ENCODE peak calls at places on chromosomes 11 and 22, in eight cellular contexts. W is left lung, A is tibial artery, F is uterus, S is SJSA1, C is sigmoid colon, I is Peyer's patch, Y is neural progenitor cell. X is an unnamed sample. For H3K36me3, the result is how much of the 10 kb centered on the place peaks cover.

GRCh38 chr11:14223636-14224035 is 135.3 kb downstream of the RRAS2 start:
- DNase-seq in F (no peak), W (no peak), C (no peak), A (no peak), I (no peak), S (no peak), Y (no peak), X (no peak)

GRCh38 chr11:96015911-96016565 is 92.1 kb upstream of the MTMR2 start:
- DNase-seq in S (no peak), F (no peak), Y (no peak), I (no peak), C (no peak), W (no peak), A (no peak), X (no peak)

GRCh38 chr22:44437493-44438015 is 60.5 kb downstream of the RTL6 start:
- DNase-seq in A (no peak), S (no peak), Y (no peak), W (no peak), F (no peak), I (no peak), C (peak), X (no peak)

GRCh38 chr11:60777572-60777971 is 7.6 kb upstream of the MS4A10 start:
- DNase-seq in W (peak), S (peak), C (no peak), Y (no peak), I (no peak), A (no peak), F (peak), X (peak)

GRCh38 chr22:50694099-50694498 is 21.5 kb downstream of the SHANK3 start:
- DNase-seq in W (no peak), I (no peak), S (no peak), C (no peak), Y (no peak), A (no peak), F (no peak), X (no peak)

GRCh38 chr11:62295504-62295903 is 3.4 kb downstream of the SCGB1D4 start:
- DNase-seq in S (no peak), C (no peak), F (no peak), I (no peak), Y (peak), W (no peak), A (no peak), X (peak)

GRCh38 chr11:134543144-134544044 is 131.4 kb upstream of the B3GAT1 start:
- DNase-seq in Y (no peak), A (no peak), C (peak), F (peak), I (no peak), W (no peak), S (no peak), X (no peak)

GRCh38 chr11:114914231-114915005 is 236.1 kb downstream of the NXPE2 start:
- DNase-seq in A (no peak), F (no peak), C (no peak), S (no peak), Y (no peak), W (no peak), I (no peak), X (no peak)

GRCh38 chr11:44179173-44179572 is 83.7 kb downstream of the EXT2 start:
- DNase-seq in W (no peak), F (no peak), A (no peak), Y (no peak), C (no peak), S (peak), I (no peak), X (no peak)

GRCh38 chr22:29053048-29053702 is 8.5 kb downstream of the C22orf31 start:
- DNase-seq in S (no peak), I (no peak), Y (no peak), A (no peak), W (no peak), F (no peak), C (peak), X (no peak)

GRCh38 chr22:49976439-49977175 is 16.0 kb downstream of the PIM3 start:
- DNase-seq in S (no peak), I (peak), Y (no peak), C (no peak), W (no peak), A (peak), F (no peak), X (no peak)

GRCh38 chr22:42945027-42945426 is 69.9 kb downstream of the PACSIN2 start:
- DNase-seq in C (no peak), A (no peak), S (no peak), F (no peak), Y (no peak), I (no peak), W (no peak), X (no peak)

GRCh38 chr22:40727607-40728325 is 48.5 kb downstream of the MCHR1 start:
- DNase-seq in Y (no peak), A (no peak), F (no peak), W (no peak), C (no peak), S (no peak), I (no peak), X (no peak)

GRCh38 chr11:118214210-118214914 is 10.4 kb downstream of the JAML start:
- DNase-seq in S (no peak), Y (no peak), A (no peak), W (peak), C (no peak), I (no peak), F (no peak), X (no peak)

GRCh38 chr11:94060401-94060800 is 39.2 kb downstream of the HEPHL1 start:
- DNase-seq in Y (no peak), F (no peak), S (no peak), A (no peak), C (no peak), W (no peak), I (no peak), X (no peak)

GRCh38 chr11:65786786-65787636 is at the start of gene OVOL1:
- DNase-seq in I (peak), A (no peak), Y (peak), S (no peak), W (peak), F (no peak), C (no peak), X (no peak)

GRCh38 chr22:35307892-35308291 is 8.2 kb downstream of the TOM1 start:
- DNase-seq in I (no peak), A (no peak), F (no peak), S (no peak), C (no peak), W (no peak), Y (no peak), X (no peak)

GRCh38 chr11:115618428-115618827 is 114.2 kb upstream of the CADM1 start:
- DNase-seq in S (no peak), W (no peak), A (no peak), F (no peak), I (no peak), Y (no peak), C (no peak), X (no peak)

GRCh38 chr11:102452461-102453285 is at the start of gene TMEM123:
- DNase-seq in C (peak), S (peak), Y (peak), F (peak), I (peak), W (peak), A (peak), X (peak)

GRCh38 chr11:92180226-92180625 is 44.4 kb upstream of the FAT3 start:
- DNase-seq in W (no peak), Y (no peak), S (no peak), F (no peak), A (no peak), I (no peak), C (no peak), X (no peak)

GRCh38 chr11:72758690-72759389 is 6.6 kb upstream of the ARAP1 start:
- DNase-seq in Y (no peak), F (peak), S (peak), W (peak), C (no peak), A (no peak), I (no peak), X (peak)

GRCh38 chr11:27913650-27914049 is 194.3 kb downstream of the KIF18A start:
- DNase-seq in W (no peak), A (no peak), I (no peak), C (no peak), F (no peak), S (peak), Y (no peak), X (no peak)

GRCh38 chr22:22576244-22576988 is 17.4 kb upstream of the PRAME start:
- DNase-seq in W (no peak), A (no peak), S (peak), Y (peak), C (no peak), F (no peak), I (peak), X (peak)

GRCh38 chr11:89293966-89294679 is 116.4 kb downstream of the TYR start:
- DNase-seq in F (no peak), I (no peak), C (peak), W (peak), Y (peak), S (no peak), A (no peak), X (peak)

GRCh38 chr11:112949781-112950575 is 11.2 kb upstream of the NCAM1 start:
- DNase-seq in I (no peak), S (no peak), Y (no peak), W (no peak), F (peak), A (no peak), C (peak), X (no peak)

GRCh38 chr22:49237703-49238102 is 590.0 kb downstream of the BRD1 start:
- DNase-seq in A (no peak), S (no peak), I (no peak), C (no peak), Y (no peak), W (no peak), F (no peak), X (no peak)

GRCh38 chr11:131912127-131912526 is 541.7 kb downstream of the NTM start:
- DNase-seq in I (no peak), S (no peak), F (no peak), W (no peak), A (no peak), C (no peak), Y (no peak), X (no peak)
- H3K27ac ChIP-seq in I (no peak), S (no peak), F (no peak), W (no peak), A (no peak), C (no peak), Y (no peak), X (no peak)

GRCh38 chr11:46560300-46561025 is 33.4 kb downstream of the AMBRA1 start:
- DNase-seq in C (no peak), S (peak), Y (no peak), F (no peak), I (no peak), A (no peak), W (no peak), X (no peak)

GRCh38 chr11:46562527-46562926 is 31.3 kb downstream of the AMBRA1 start:
- DNase-seq in C (no peak), S (no peak), Y (no peak), I (no peak), W (no peak), F (no peak), A (no peak), X (no peak)

GRCh38 chr11:46564459-46564858 is 29.4 kb downstream of the AMBRA1 start:
- DNase-seq in F (no peak), W (no peak), S (peak), C (no peak), A (no peak), I (no peak), Y (no peak), X (no peak)

GRCh38 chr11:46559815-46560214 is 34.0 kb downstream of the AMBRA1 start:
- DNase-seq in F (no peak), Y (no peak), C (no peak), W (no peak), I (no peak), A (no peak), S (no peak), X (no peak)

DNA sequence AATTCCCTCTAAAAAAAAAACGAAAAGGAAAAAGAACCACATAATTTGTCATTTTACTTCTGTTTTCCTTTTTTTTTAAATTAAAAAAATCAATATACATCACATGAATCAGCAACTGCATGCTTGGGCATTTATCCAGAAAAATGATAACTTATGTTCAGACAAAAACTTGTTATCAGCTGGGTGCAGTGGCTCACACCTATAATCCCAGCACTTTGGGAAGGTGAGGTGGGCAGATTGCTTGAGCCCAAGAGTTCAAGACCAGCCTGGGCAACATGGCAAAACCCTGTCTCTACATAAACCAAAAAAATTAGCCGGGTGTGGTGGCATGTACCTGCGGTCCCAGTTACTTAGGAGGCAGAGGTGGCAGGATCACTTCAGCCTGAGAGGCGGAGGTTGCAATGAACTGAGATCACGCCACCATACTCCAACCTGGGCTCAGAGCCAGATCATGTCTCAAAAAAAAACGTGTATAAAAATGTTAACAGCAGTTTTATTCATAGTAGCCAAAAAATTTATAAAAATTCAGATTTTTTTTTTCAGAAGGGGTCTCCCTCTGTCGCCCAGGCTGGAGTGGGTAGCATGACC is 28.5 kb downstream of the AMBRA1 start:
- DNase-seq in Y (no peak), C (no peak), W (no peak), I (no peak), S (no peak), A (no peak), F (no peak), X (no peak)
- H3K36me3 ChIP-seq in Y (under half), C (under half), W (under half), I (under half), S (under half), A (under half), F (under half), X (under half)

GRCh38 chr22:24147666-24148065 is 33.6 kb upstream of the SUSD2 start:
- DNase-seq in A (no peak), I (no peak), C (no peak), S (no peak), W (no peak), F (no peak), Y (no peak), X (no peak)
- H3K27ac ChIP-seq in A (peak), I (peak), C (peak), S (peak), W (peak), F (peak), Y (no peak), X (peak)

GRCh38 chr11:68938088-68938487 is 34.4 kb downstream of the IGHMBP2 start:
- DNase-seq in F (no peak), S (no peak), I (no peak), C (no peak), Y (no peak), W (no peak), A (no peak), X (no peak)
- H3K36me3 ChIP-seq in F (under half), S (half or more), I (under half), C (half or more), Y (under half), W (under half), A (half or more), X (under half)

DNA sequence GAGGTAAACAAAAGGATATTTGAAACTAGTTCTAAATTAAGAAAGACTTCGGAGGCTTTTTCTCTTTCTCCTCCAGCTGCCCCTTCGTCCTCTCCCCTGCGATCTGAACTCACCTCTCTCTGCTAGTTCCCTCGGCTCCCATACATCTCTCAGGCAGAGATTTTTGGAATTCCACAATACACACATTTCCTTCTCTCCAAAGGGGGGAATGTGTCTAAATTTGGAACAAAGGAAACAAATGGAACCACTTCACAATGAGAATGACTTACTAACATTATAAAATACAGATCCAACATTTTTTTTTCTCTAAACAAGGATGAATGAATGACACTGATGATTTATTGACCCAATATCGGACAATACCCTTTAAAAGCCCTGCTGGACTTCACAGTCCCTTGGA is 20.7 kb upstream of the GSTP1 start:
- DNase-seq in Y (no peak), C (no peak), I (no peak), S (peak), F (no peak), W (no peak), A (no peak), X (no peak)
- H3K27ac ChIP-seq in Y (no peak), C (peak), I (no peak), S (peak), F (peak), W (no peak), A (no peak), X (peak)

DNA sequence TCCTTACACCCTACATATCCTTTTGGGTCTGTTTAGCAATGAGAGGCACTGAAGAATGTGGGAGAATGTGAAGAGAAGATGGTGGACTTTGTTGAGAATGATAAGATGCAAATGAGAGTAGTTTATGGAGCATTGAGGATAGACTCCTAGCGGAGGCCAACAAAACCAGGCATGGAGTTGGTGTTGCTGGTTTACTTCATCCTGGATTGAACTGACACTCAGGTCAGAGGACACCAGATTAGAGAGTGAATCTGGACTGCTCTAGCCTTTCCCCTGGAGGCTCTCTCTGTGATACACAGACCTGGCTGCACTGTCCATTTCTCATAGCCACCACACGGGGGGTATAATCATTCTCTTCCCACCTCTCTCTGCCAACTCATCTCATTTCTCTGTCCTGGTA is 98.7 kb downstream of the MICAL2 start:
- DNase-seq in Y (no peak), A (no peak), W (no peak), C (no peak), I (no peak), S (no peak), F (no peak), X (no peak)
- H3K36me3 ChIP-seq in Y (under half), A (half or more), W (under half), C (half or more), I (under half), S (half or more), F (under half), X (under half)

DNA sequence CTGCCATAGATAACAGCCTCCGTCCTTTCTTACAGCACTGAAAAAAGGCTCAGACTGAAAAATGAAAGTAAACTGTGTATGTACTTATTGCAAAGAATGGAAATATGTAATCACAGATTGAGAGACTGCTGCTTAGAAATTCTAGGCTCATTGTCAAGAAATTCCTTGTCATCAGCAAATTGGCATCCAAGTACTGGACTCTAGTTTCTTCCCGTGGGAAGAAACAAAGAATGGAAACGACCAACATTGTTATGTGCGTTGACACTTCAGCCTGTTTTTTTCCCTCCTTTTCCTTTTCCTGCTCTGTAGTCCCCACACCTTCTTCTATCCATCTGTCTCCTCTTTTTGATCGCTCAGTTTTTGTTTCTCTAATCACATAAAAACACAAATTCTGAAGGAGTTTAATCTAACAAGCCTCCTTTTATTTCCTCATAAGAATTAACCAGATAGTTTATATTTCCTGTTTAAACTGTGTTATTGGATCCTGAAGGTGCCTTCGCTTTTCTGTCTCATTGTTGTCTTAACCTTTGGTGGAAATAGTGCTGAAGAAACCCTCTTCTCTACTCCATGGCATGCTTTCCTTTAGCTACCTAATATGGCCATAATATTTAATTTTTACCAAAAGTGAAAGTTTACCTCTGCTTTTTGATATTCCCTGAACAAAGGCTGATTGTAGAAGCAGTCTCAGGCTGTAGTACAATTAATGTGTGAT is 20.0 kb upstream of the CASP12 start:
- DNase-seq in F (no peak), S (peak), A (no peak), I (no peak), C (no peak), W (no peak), Y (no peak), X (no peak)
- H3K27ac ChIP-seq in F (peak), S (peak), A (peak), I (peak), C (peak), W (peak), Y (no peak), X (no peak)

DNA sequence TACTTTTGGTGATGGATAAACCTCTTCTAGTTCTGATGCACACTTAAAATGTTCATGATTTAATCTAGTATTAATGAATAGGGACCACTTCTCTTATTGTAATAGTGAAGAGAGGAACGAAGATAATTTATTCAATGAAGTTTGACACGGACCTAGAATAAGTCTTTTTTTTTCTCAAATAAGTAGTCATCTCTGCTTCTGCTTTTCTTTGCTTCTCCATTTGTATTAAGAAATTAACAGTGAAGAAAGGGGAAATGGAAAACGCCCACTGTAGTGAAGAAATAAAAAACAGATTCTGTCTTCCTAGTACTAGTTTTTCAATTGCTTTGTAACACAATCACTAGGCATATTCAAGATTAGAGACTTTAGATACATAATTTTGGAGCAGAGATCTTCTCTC is 73.0 kb downstream of the CD44 start:
- DNase-seq in A (no peak), S (no peak), C (no peak), Y (no peak), F (no peak), I (no peak), W (no peak), X (no peak)
- H3K36me3 ChIP-seq in A (under half), S (half or more), C (under half), Y (under half), F (under half), I (under half), W (under half), X (under half)

GRCh38 chr11:123429851-123430735 is at the start of gene GRAMD1B:
- DNase-seq in Y (peak), A (no peak), S (peak), I (peak), F (peak), C (no peak), W (peak), X (peak)
- H3K27ac ChIP-seq in Y (peak), A (no peak), S (no peak), I (peak), F (peak), C (peak), W (peak), X (peak)

GRCh38 chr11:20048707-20049106 is 111.6 kb downstream of the DBX1 start:
- DNase-seq in I (no peak), Y (no peak), C (no peak), W (no peak), A (no peak), S (no peak), F (no peak), X (no peak)
- H3K36me3 ChIP-seq in I (under half), Y (under half), C (half or more), W (under half), A (half or more), S (under half), F (under half), X (half or more)

X was measured in SJCRH30.